ENCODE peak calls at places on chromosomes 1 and 21, in ten cellular contexts. One of them, this sample, is unnamed.

GRCh38 chr1:9341301-9341845 is 48.7 kb downstream of the SPSB1 start:
- DNase-seq in NCI-H1105: no peak
- DNase-seq in GM23248: no peak
- DNase-seq in activated CD4-positive, alpha-beta T cell treated with anti-CD3 and anti-CD28 coated beads for 48 hours: no peak
- DNase-seq in GM04504: no peak
- DNase-seq in stomach: no peak
- DNase-seq in GF-D8: no peak
- DNase-seq in body of pancreas: no peak
- DNase-seq in hippocampal formation: no peak
- DNase-seq in mucosa of gallbladder: no peak
- DNase-seq in this sample: no peak

GRCh38 chr1:185045793-185046441 is 559 bp downstream of the RNF2 start:
- DNase-seq in NCI-H1105: peak; percentile 39
- DNase-seq in GM23248: peak; percentile 78
- DNase-seq in activated CD4-positive, alpha-beta T cell treated with anti-CD3 and anti-CD28 coated beads for 48 hours: peak; percentile 47
- DNase-seq in GM04504: no peak
- DNase-seq in stomach: peak; percentile 30
- DNase-seq in GF-D8: no peak
- DNase-seq in body of pancreas: peak; percentile 44
- DNase-seq in hippocampal formation: peak; percentile 57
- DNase-seq in mucosa of gallbladder: no peak
- DNase-seq in this sample: no peak

GRCh38 chr21:42079939-42080787 is 9.0 kb downstream of the UMODL1 start:
- DNase-seq in NCI-H1105: no peak
- DNase-seq in GM23248: peak; percentile 73
- DNase-seq in activated CD4-positive, alpha-beta T cell treated with anti-CD3 and anti-CD28 coated beads for 48 hours: no peak
- DNase-seq in GM04504: no peak
- DNase-seq in stomach: no peak
- DNase-seq in GF-D8: no peak
- DNase-seq in body of pancreas: no peak
- DNase-seq in hippocampal formation: no peak
- DNase-seq in mucosa of gallbladder: no peak
- DNase-seq in this sample: no peak

GRCh38 chr1:199855580-199855979 is 171.9 kb upstream of the NR5A2 start:
- DNase-seq in NCI-H1105: no peak
- DNase-seq in GM23248: peak; percentile 89
- DNase-seq in activated CD4-positive, alpha-beta T cell treated with anti-CD3 and anti-CD28 coated beads for 48 hours: no peak
- DNase-seq in GM04504: peak; percentile 18
- DNase-seq in stomach: no peak
- DNase-seq in GF-D8: no peak
- DNase-seq in body of pancreas: no peak
- DNase-seq in hippocampal formation: no peak
- DNase-seq in mucosa of gallbladder: no peak
- DNase-seq in this sample: peak; percentile 31

GRCh38 chr1:168004531-168004930 is 67.7 kb upstream of the MPC2 start:
- DNase-seq in NCI-H1105: no peak
- DNase-seq in GM23248: no peak
- DNase-seq in activated CD4-positive, alpha-beta T cell treated with anti-CD3 and anti-CD28 coated beads for 48 hours: no peak
- DNase-seq in GM04504: no peak
- DNase-seq in stomach: no peak
- DNase-seq in GF-D8: no peak
- DNase-seq in body of pancreas: no peak
- DNase-seq in hippocampal formation: no peak
- DNase-seq in mucosa of gallbladder: no peak
- DNase-seq in this sample: no peak

GRCh38 chr1:51000651-51001050 is 30.6 kb downstream of the CDKN2C start:
- DNase-seq in NCI-H1105: no peak
- DNase-seq in GM23248: no peak
- DNase-seq in activated CD4-positive, alpha-beta T cell treated with anti-CD3 and anti-CD28 coated beads for 48 hours: no peak
- DNase-seq in GM04504: no peak
- DNase-seq in stomach: no peak
- DNase-seq in GF-D8: no peak
- DNase-seq in body of pancreas: no peak
- DNase-seq in hippocampal formation: no peak
- DNase-seq in mucosa of gallbladder: no peak
- DNase-seq in this sample: no peak

GRCh38 chr1:159175571-159175970 is 4.2 kb downstream of the CADM3 start:
- DNase-seq in NCI-H1105: no peak
- DNase-seq in GM23248: no peak
- DNase-seq in activated CD4-positive, alpha-beta T cell treated with anti-CD3 and anti-CD28 coated beads for 48 hours: no peak
- DNase-seq in GM04504: no peak
- DNase-seq in stomach: no peak
- DNase-seq in GF-D8: no peak
- DNase-seq in body of pancreas: no peak
- DNase-seq in hippocampal formation: no peak
- DNase-seq in mucosa of gallbladder: no peak
- DNase-seq in this sample: no peak

GRCh38 chr1:30188999-30189398 is 534.4 kb downstream of the MATN1 start:
- DNase-seq in NCI-H1105: no peak
- DNase-seq in GM23248: no peak
- DNase-seq in activated CD4-positive, alpha-beta T cell treated with anti-CD3 and anti-CD28 coated beads for 48 hours: no peak
- DNase-seq in GM04504: no peak
- DNase-seq in stomach: no peak
- DNase-seq in GF-D8: no peak
- DNase-seq in body of pancreas: no peak
- DNase-seq in hippocampal formation: no peak
- DNase-seq in mucosa of gallbladder: no peak
- DNase-seq in this sample: no peak

GRCh38 chr1:147892731-147893214 is 9.8 kb upstream of the GJA8 start:
- DNase-seq in NCI-H1105: peak; percentile 52
- DNase-seq in GM23248: peak; percentile 71
- DNase-seq in activated CD4-positive, alpha-beta T cell treated with anti-CD3 and anti-CD28 coated beads for 48 hours: peak; percentile 43
- DNase-seq in GM04504: peak; percentile 26
- DNase-seq in stomach: no peak
- DNase-seq in GF-D8: no peak
- DNase-seq in body of pancreas: peak; percentile 34
- DNase-seq in hippocampal formation: peak; percentile 3
- DNase-seq in mucosa of gallbladder: peak; percentile 19
- DNase-seq in this sample: peak; percentile 19

GRCh38 chr1:243470492-243470891 is 214.7 kb downstream of the SDCCAG8 start:
- DNase-seq in NCI-H1105: no peak
- DNase-seq in GM23248: peak; percentile 16
- DNase-seq in activated CD4-positive, alpha-beta T cell treated with anti-CD3 and anti-CD28 coated beads for 48 hours: no peak
- DNase-seq in GM04504: no peak
- DNase-seq in stomach: no peak
- DNase-seq in GF-D8: no peak
- DNase-seq in body of pancreas: no peak
- DNase-seq in hippocampal formation: peak; percentile 22
- DNase-seq in mucosa of gallbladder: no peak
- DNase-seq in this sample: no peak

GRCh38 chr1:161335796-161336195 is 21.6 kb downstream of the SDHC start:
- DNase-seq in NCI-H1105: no peak
- DNase-seq in GM23248: peak; percentile 32
- DNase-seq in activated CD4-positive, alpha-beta T cell treated with anti-CD3 and anti-CD28 coated beads for 48 hours: no peak
- DNase-seq in GM04504: no peak
- DNase-seq in stomach: no peak
- DNase-seq in GF-D8: no peak
- DNase-seq in body of pancreas: no peak
- DNase-seq in hippocampal formation: no peak
- DNase-seq in mucosa of gallbladder: no peak
- DNase-seq in this sample: no peak

GRCh38 chr1:36776256-36776655 is 258.1 kb downstream of the GRIK3 start:
- DNase-seq in NCI-H1105: no peak
- DNase-seq in GM23248: no peak
- DNase-seq in activated CD4-positive, alpha-beta T cell treated with anti-CD3 and anti-CD28 coated beads for 48 hours: no peak
- DNase-seq in GM04504: no peak
- DNase-seq in stomach: no peak
- DNase-seq in GF-D8: no peak
- DNase-seq in body of pancreas: no peak
- DNase-seq in hippocampal formation: no peak
- DNase-seq in mucosa of gallbladder: no peak
- DNase-seq in this sample: no peak

GRCh38 chr1:210236840-210237409 is 4.3 kb downstream of the SERTAD4 start:
- DNase-seq in NCI-H1105: no peak
- DNase-seq in GM23248: peak; percentile 47
- DNase-seq in activated CD4-positive, alpha-beta T cell treated with anti-CD3 and anti-CD28 coated beads for 48 hours: no peak
- DNase-seq in GM04504: no peak
- DNase-seq in stomach: no peak
- DNase-seq in GF-D8: no peak
- DNase-seq in body of pancreas: peak; percentile 25
- DNase-seq in hippocampal formation: peak; percentile 51
- DNase-seq in mucosa of gallbladder: peak; percentile 75
- DNase-seq in this sample: no peak

GRCh38 chr1:43750083-43750482 is 42.7 kb downstream of the ST3GAL3 start:
- DNase-seq in NCI-H1105: no peak
- DNase-seq in GM23248: peak; percentile 21
- DNase-seq in activated CD4-positive, alpha-beta T cell treated with anti-CD3 and anti-CD28 coated beads for 48 hours: no peak
- DNase-seq in GM04504: no peak
- DNase-seq in stomach: no peak
- DNase-seq in GF-D8: no peak
- DNase-seq in body of pancreas: no peak
- DNase-seq in hippocampal formation: no peak
- DNase-seq in mucosa of gallbladder: no peak
- DNase-seq in this sample: no peak

GRCh38 chr1:47434051-47434842 is 3.6 kb upstream of the FOXD2 start:
- DNase-seq in NCI-H1105: no peak
- DNase-seq in GM23248: peak; percentile 72
- DNase-seq in activated CD4-positive, alpha-beta T cell treated with anti-CD3 and anti-CD28 coated beads for 48 hours: no peak
- DNase-seq in GM04504: no peak
- DNase-seq in stomach: peak; percentile 86
- DNase-seq in GF-D8: no peak
- DNase-seq in body of pancreas: peak; percentile 78
- DNase-seq in hippocampal formation: peak; percentile 39
- DNase-seq in mucosa of gallbladder: peak; percentile 64
- DNase-seq in this sample: no peak